ENCODE peak calls at places on chromosomes 6 and 20, in seven cellular contexts. One of them, this sample, is unnamed.

GRCh38 chr6:144266091-144266649 is 19.0 kb upstream of the UTRN start:
- DNase-seq in breast epithelium: peak; percentile 55
- DNase-seq in mucosa of descending colon: no peak
- DNase-seq in hepatocyte: peak; percentile 40
- DNase-seq in IMR-90: peak; percentile 76
- DNase-seq in PC-3: peak; percentile 97
- DNase-seq in heart right ventricle: peak; percentile 46
- DNase-seq in this sample: peak; percentile 85

GRCh38 chr6:163324928-163325784 is 89.4 kb upstream of the QKI start:
- DNase-seq in breast epithelium: no peak
- DNase-seq in mucosa of descending colon: no peak
- DNase-seq in hepatocyte: peak; percentile 44
- DNase-seq in IMR-90: peak; percentile 8
- DNase-seq in PC-3: peak; percentile 62
- DNase-seq in heart right ventricle: peak; percentile 51
- DNase-seq in this sample: peak; percentile 56

GRCh38 chr6:125206389-125206788 is 52.8 kb downstream of the TPD52L1 start:
- DNase-seq in breast epithelium: no peak
- DNase-seq in mucosa of descending colon: no peak
- DNase-seq in hepatocyte: no peak
- DNase-seq in IMR-90: no peak
- DNase-seq in PC-3: no peak
- DNase-seq in heart right ventricle: no peak
- DNase-seq in this sample: no peak

GRCh38 chr6:75813476-75814250 is 64.6 kb downstream of the MYO6 start:
- DNase-seq in breast epithelium: no peak
- DNase-seq in mucosa of descending colon: no peak
- DNase-seq in hepatocyte: no peak
- DNase-seq in IMR-90: no peak
- DNase-seq in PC-3: peak; percentile 4
- DNase-seq in heart right ventricle: no peak
- DNase-seq in this sample: no peak

GRCh38 chr6:26550250-26550993 is 12.3 kb downstream of the HMGN4 start:
- DNase-seq in breast epithelium: no peak
- DNase-seq in mucosa of descending colon: peak; percentile 73
- DNase-seq in hepatocyte: peak; percentile 83
- DNase-seq in IMR-90: peak; percentile 13
- DNase-seq in PC-3: peak; percentile 24
- DNase-seq in heart right ventricle: peak; percentile 73
- DNase-seq in this sample: peak; percentile 21

GRCh38 chr6:169372616-169373015 is 119.0 kb upstream of the THBS2 start:
- DNase-seq in breast epithelium: no peak
- DNase-seq in mucosa of descending colon: no peak
- DNase-seq in hepatocyte: no peak
- DNase-seq in IMR-90: no peak
- DNase-seq in PC-3: no peak
- DNase-seq in heart right ventricle: no peak
- DNase-seq in this sample: no peak

GRCh38 chr6:25793970-25794369 is 37.9 kb downstream of the SLC17A1 start:
- DNase-seq in breast epithelium: no peak
- DNase-seq in mucosa of descending colon: no peak
- DNase-seq in hepatocyte: no peak
- DNase-seq in IMR-90: no peak
- DNase-seq in PC-3: no peak
- DNase-seq in heart right ventricle: no peak
- DNase-seq in this sample: no peak

GRCh38 chr20:21149344-21149743 is 23.5 kb downstream of the KIZ start:
- DNase-seq in breast epithelium: no peak
- DNase-seq in mucosa of descending colon: no peak
- DNase-seq in hepatocyte: no peak
- DNase-seq in IMR-90: no peak
- DNase-seq in PC-3: no peak
- DNase-seq in heart right ventricle: no peak
- DNase-seq in this sample: no peak

GRCh38 chr20:21184810-21185209 is 58.9 kb downstream of the KIZ start:
- DNase-seq in breast epithelium: no peak
- DNase-seq in mucosa of descending colon: no peak
- DNase-seq in hepatocyte: no peak
- DNase-seq in IMR-90: peak; percentile 25
- DNase-seq in PC-3: peak; percentile 93
- DNase-seq in heart right ventricle: no peak
- DNase-seq in this sample: peak; percentile 11

GRCh38 chr20:11373391-11373790 is 544.3 kb upstream of the BTBD3 start:
- DNase-seq in breast epithelium: no peak
- DNase-seq in mucosa of descending colon: no peak
- DNase-seq in hepatocyte: peak; percentile 16
- DNase-seq in IMR-90: no peak
- DNase-seq in PC-3: no peak
- DNase-seq in heart right ventricle: no peak
- DNase-seq in this sample: no peak

GRCh38 chr6:56072856-56073255 is 174.5 kb downstream of the COL21A1 start:
- DNase-seq in breast epithelium: no peak
- DNase-seq in mucosa of descending colon: no peak
- DNase-seq in hepatocyte: no peak
- DNase-seq in IMR-90: no peak
- DNase-seq in PC-3: peak; percentile 48
- DNase-seq in heart right ventricle: no peak
- DNase-seq in this sample: no peak

GRCh38 chr6:116568851-116569755 is 2.2 kb upstream of the RWDD1 start:
- DNase-seq in breast epithelium: no peak
- DNase-seq in mucosa of descending colon: no peak
- DNase-seq in hepatocyte: no peak
- DNase-seq in IMR-90: no peak
- DNase-seq in PC-3: no peak
- DNase-seq in heart right ventricle: no peak
- DNase-seq in this sample: no peak

GRCh38 chr6:67757465-67758033 is 877.5 kb upstream of the ADGRB3 start:
- DNase-seq in breast epithelium: no peak
- DNase-seq in mucosa of descending colon: no peak
- DNase-seq in hepatocyte: no peak
- DNase-seq in IMR-90: no peak
- DNase-seq in PC-3: no peak
- DNase-seq in heart right ventricle: no peak
- DNase-seq in this sample: no peak

GRCh38 chr6:105869835-105870506 is 216.2 kb upstream of the PRDM1 start:
- DNase-seq in breast epithelium: no peak
- DNase-seq in mucosa of descending colon: no peak
- DNase-seq in hepatocyte: no peak
- DNase-seq in IMR-90: no peak
- DNase-seq in PC-3: no peak
- DNase-seq in heart right ventricle: no peak
- DNase-seq in this sample: no peak

GRCh38 chr20:16885746-16886145 is 137.6 kb downstream of the OTOR start:
- DNase-seq in breast epithelium: no peak
- DNase-seq in mucosa of descending colon: no peak
- DNase-seq in hepatocyte: no peak
- DNase-seq in IMR-90: no peak
- DNase-seq in PC-3: no peak
- DNase-seq in heart right ventricle: no peak
- DNase-seq in this sample: no peak

GRCh38 chr20:22369100-22369499 is 215.3 kb downstream of the FOXA2 start:
- DNase-seq in breast epithelium: no peak
- DNase-seq in mucosa of descending colon: no peak
- DNase-seq in hepatocyte: no peak
- DNase-seq in IMR-90: no peak
- DNase-seq in PC-3: peak; percentile 73
- DNase-seq in heart right ventricle: no peak
- DNase-seq in this sample: no peak

GRCh38 chr6:42403415-42403814 is 48.3 kb downstream of the TRERF1 start:
- DNase-seq in breast epithelium: no peak
- DNase-seq in mucosa of descending colon: no peak
- DNase-seq in hepatocyte: peak; percentile 35
- DNase-seq in IMR-90: peak; percentile 40
- DNase-seq in PC-3: no peak
- DNase-seq in heart right ventricle: no peak
- DNase-seq in this sample: peak; percentile 47

GRCh38 chr6:84521419-84522001 is 242.9 kb downstream of the TBX18 start:
- DNase-seq in breast epithelium: no peak
- DNase-seq in mucosa of descending colon: no peak
- DNase-seq in hepatocyte: no peak
- DNase-seq in IMR-90: no peak
- DNase-seq in PC-3: no peak
- DNase-seq in heart right ventricle: no peak
- DNase-seq in this sample: peak; percentile 31

GRCh38 chr6:150881911-150882481 is 16.5 kb downstream of the MTHFD1L start:
- DNase-seq in breast epithelium: peak; percentile 57
- DNase-seq in mucosa of descending colon: no peak
- DNase-seq in hepatocyte: peak; percentile 71
- DNase-seq in IMR-90: peak; percentile 100
- DNase-seq in PC-3: peak; percentile 88
- DNase-seq in heart right ventricle: peak; percentile 25
- DNase-seq in this sample: peak; percentile 99

GRCh38 chr6:27127874-27128795 is 119.4 kb upstream of the PRSS16 start:
- DNase-seq in breast epithelium: no peak
- DNase-seq in mucosa of descending colon: no peak
- DNase-seq in hepatocyte: no peak
- DNase-seq in IMR-90: no peak
- DNase-seq in PC-3: no peak
- DNase-seq in heart right ventricle: no peak
- DNase-seq in this sample: no peak

DNA sequence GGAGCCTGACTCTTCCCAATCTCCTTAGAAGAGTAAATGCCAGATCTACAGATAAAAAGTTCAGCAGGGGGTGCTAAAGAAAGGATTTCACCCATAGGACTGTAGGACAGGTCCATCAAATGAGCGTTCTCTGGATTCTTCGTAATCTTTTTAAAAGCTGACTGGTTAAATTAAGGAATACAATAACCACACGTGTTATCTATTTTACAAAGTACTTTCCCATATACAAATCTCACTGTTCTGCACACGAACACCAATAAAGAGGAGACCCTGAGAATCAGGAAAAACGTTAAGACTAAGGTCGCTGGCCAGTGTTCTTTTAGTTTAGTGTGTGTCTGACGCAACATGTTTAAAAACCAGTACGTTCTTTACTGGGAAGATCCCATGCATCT is 542 bp downstream of the TUBE1 start:
- DNase-seq in breast epithelium: no peak
- DNase-seq in mucosa of descending colon: no peak
- DNase-seq in hepatocyte: peak; percentile 46
- DNase-seq in IMR-90: peak; percentile 64
- DNase-seq in PC-3: peak; percentile 61
- DNase-seq in heart right ventricle: no peak
- DNase-seq in this sample: peak; percentile 46
- TF ChIP-seq CTCF in breast epithelium: no peak
- TF ChIP-seq CTCF in mucosa of descending colon: no peak
- TF ChIP-seq CTCF in hepatocyte: peak; percentile 49
- TF ChIP-seq CTCF in IMR-90: peak; percentile 39
- TF ChIP-seq CTCF in PC-3: peak; percentile 49
- TF ChIP-seq CTCF in heart right ventricle: no peak
- TF ChIP-seq CTCF in this sample: peak; percentile 29

DNA sequence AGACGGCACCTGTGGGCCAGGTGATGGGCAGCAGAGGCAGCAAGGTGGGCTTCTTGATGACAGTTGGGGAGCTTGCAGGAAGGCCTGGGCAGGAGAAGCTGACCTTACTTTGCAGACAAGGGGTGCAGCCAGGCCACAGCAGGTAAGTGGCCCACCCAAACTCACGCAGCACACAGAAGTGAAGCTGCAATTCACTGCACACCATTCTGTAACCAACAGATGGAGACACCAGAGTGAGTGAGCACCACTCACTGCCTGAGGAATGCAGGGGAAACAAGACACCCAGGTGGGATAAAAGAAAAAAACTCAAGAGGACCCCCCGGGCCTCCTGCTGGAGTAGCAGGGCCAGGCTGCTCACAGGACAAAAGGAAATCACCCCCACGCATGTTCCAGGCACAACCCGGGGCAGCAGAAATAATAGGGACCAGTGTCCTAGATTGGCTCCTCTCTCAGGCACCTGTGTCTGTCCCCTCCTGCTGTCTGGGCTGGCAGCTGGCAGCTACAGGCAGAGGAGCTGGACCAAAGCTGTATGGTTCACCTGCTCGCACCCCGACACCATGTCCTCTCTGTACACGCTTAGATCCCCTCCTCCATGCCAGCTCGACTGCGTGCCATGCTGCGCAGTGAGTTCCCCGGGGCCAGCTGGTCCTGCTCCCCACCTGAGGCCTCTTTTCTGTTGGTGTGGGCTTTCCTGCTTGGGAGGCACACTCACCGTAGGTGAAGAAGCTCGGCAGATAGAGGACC is 4.9 kb downstream of the MTCH1 start:
- DNase-seq in breast epithelium: no peak
- DNase-seq in mucosa of descending colon: no peak
- DNase-seq in hepatocyte: no peak
- DNase-seq in IMR-90: no peak
- DNase-seq in PC-3: no peak
- DNase-seq in heart right ventricle: no peak
- DNase-seq in this sample: no peak
- H3K4me1 ChIP-seq in breast epithelium: peaks cover 3% of the 10 kb centered on the region
- H3K4me1 ChIP-seq in mucosa of descending colon: peaks cover 16% of the 10 kb centered on the region
- H3K4me1 ChIP-seq in hepatocyte: peaks cover 12% of the 10 kb centered on the region
- H3K4me1 ChIP-seq in IMR-90: peaks cover 13% of the 10 kb centered on the region
- H3K4me1 ChIP-seq in PC-3: peaks cover 16% of the 10 kb centered on the region
- H3K4me1 ChIP-seq in heart right ventricle: peaks cover 28% of the 10 kb centered on the region
- H3K4me1 ChIP-seq in this sample: peaks cover 18% of the 10 kb centered on the region

GRCh38 chr6:131813991-131814390 is 6.2 kb downstream of the ENPP1 start:
- DNase-seq in breast epithelium: no peak
- DNase-seq in mucosa of descending colon: no peak
- DNase-seq in hepatocyte: no peak
- DNase-seq in IMR-90: no peak
- DNase-seq in PC-3: no peak
- DNase-seq in heart right ventricle: no peak
- DNase-seq in this sample: peak; percentile 71
- TF ChIP-seq CTCF in breast epithelium: no peak
- TF ChIP-seq CTCF in mucosa of descending colon: no peak
- TF ChIP-seq CTCF in hepatocyte: no peak
- TF ChIP-seq CTCF in IMR-90: no peak
- TF ChIP-seq CTCF in PC-3: no peak
- TF ChIP-seq CTCF in heart right ventricle: no peak
- TF ChIP-seq CTCF in this sample: no peak

GRCh38 chr6:34894693-34895092 is 5.6 kb downstream of the ANKS1A start:
- DNase-seq in breast epithelium: no peak
- DNase-seq in mucosa of descending colon: no peak
- DNase-seq in hepatocyte: no peak
- DNase-seq in IMR-90: no peak
- DNase-seq in PC-3: no peak
- DNase-seq in heart right ventricle: no peak
- DNase-seq in this sample: no peak

GRCh38 chr6:34897708-34898107 is 8.7 kb downstream of the ANKS1A start:
- DNase-seq in breast epithelium: no peak
- DNase-seq in mucosa of descending colon: no peak
- DNase-seq in hepatocyte: no peak
- DNase-seq in IMR-90: no peak
- DNase-seq in PC-3: no peak
- DNase-seq in heart right ventricle: no peak
- DNase-seq in this sample: no peak

GRCh38 chr6:34900321-34901031 is 11.4 kb downstream of the ANKS1A start:
- DNase-seq in breast epithelium: no peak
- DNase-seq in mucosa of descending colon: no peak
- DNase-seq in hepatocyte: no peak
- DNase-seq in IMR-90: no peak
- DNase-seq in PC-3: no peak
- DNase-seq in heart right ventricle: no peak
- DNase-seq in this sample: peak; percentile 19

GRCh38 chr6:34901930-34902329 is 12.9 kb downstream of the ANKS1A start:
- DNase-seq in breast epithelium: no peak
- DNase-seq in mucosa of descending colon: no peak
- DNase-seq in hepatocyte: no peak
- DNase-seq in IMR-90: peak; percentile 71
- DNase-seq in PC-3: peak; percentile 40
- DNase-seq in heart right ventricle: no peak
- DNase-seq in this sample: peak; percentile 69

GRCh38 chr6:34897130-34897529 is 8.1 kb downstream of the ANKS1A start:
- DNase-seq in breast epithelium: no peak
- DNase-seq in mucosa of descending colon: no peak
- DNase-seq in hepatocyte: no peak
- DNase-seq in IMR-90: no peak
- DNase-seq in PC-3: no peak
- DNase-seq in heart right ventricle: no peak
- DNase-seq in this sample: no peak
- H3K4me1 ChIP-seq in breast epithelium: no peaks in the 10 kb centered on the region
- H3K4me1 ChIP-seq in mucosa of descending colon: no peaks in the 10 kb centered on the region
- H3K4me1 ChIP-seq in hepatocyte: peaks cover 3% of the 10 kb centered on the region
- H3K4me1 ChIP-seq in IMR-90: no peaks in the 10 kb centered on the region
- H3K4me1 ChIP-seq in PC-3: peaks cover 11% of the 10 kb centered on the region
- H3K4me1 ChIP-seq in heart right ventricle: no peaks in the 10 kb centered on the region
- H3K4me1 ChIP-seq in this sample: no peaks in the 10 kb centered on the region

This sample was measured in astrocyte.